ENCODE peak calls at places on chromosomes 12 and 14, in nine cellular contexts. One of them, this sample, is unnamed.

GRCh38 chr12:84043355-84043754 is 869.2 kb downstream of the SLC6A15 start:
- DNase-seq in CD8-positive, alpha-beta memory T cell: no peak
- DNase-seq in GDM1: no peak
- DNase-seq in islet precursor cell: no peak
- DNase-seq in stomach: no peak
- DNase-seq in iPS DF 19.7: no peak
- DNase-seq in fibroblast of the aortic adventitia: no peak
- DNase-seq in LoVo: peak; percentile 54
- DNase-seq in AML-193: no peak
- DNase-seq in this sample: no peak

GRCh38 chr12:121093487-121093891 is 39.2 kb upstream of the P2RX7 start:
- DNase-seq in CD8-positive, alpha-beta memory T cell: no peak
- DNase-seq in GDM1: no peak
- DNase-seq in islet precursor cell: peak; percentile 49
- DNase-seq in stomach: no peak
- DNase-seq in iPS DF 19.7: no peak
- DNase-seq in fibroblast of the aortic adventitia: no peak
- DNase-seq in LoVo: no peak
- DNase-seq in AML-193: no peak
- DNase-seq in this sample: no peak

GRCh38 chr12:15962760-15963159 is 51.6 kb downstream of the DERA start:
- DNase-seq in CD8-positive, alpha-beta memory T cell: no peak
- DNase-seq in GDM1: no peak
- DNase-seq in islet precursor cell: peak; percentile 71
- DNase-seq in stomach: no peak
- DNase-seq in iPS DF 19.7: no peak
- DNase-seq in fibroblast of the aortic adventitia: peak; percentile 7
- DNase-seq in LoVo: no peak
- DNase-seq in AML-193: no peak
- DNase-seq in this sample: no peak

GRCh38 chr12:75705749-75706719 is 194.6 kb upstream of the KRR1 start:
- DNase-seq in CD8-positive, alpha-beta memory T cell: no peak
- DNase-seq in GDM1: no peak
- DNase-seq in islet precursor cell: peak; percentile 83
- DNase-seq in stomach: no peak
- DNase-seq in iPS DF 19.7: no peak
- DNase-seq in fibroblast of the aortic adventitia: peak; percentile 99
- DNase-seq in LoVo: peak; percentile 60
- DNase-seq in AML-193: no peak
- DNase-seq in this sample: no peak

GRCh38 chr12:108637631-108638030 is 3.9 kb upstream of the SELPLG start:
- DNase-seq in CD8-positive, alpha-beta memory T cell: no peak
- DNase-seq in GDM1: no peak
- DNase-seq in islet precursor cell: no peak
- DNase-seq in stomach: no peak
- DNase-seq in iPS DF 19.7: no peak
- DNase-seq in fibroblast of the aortic adventitia: no peak
- DNase-seq in LoVo: no peak
- DNase-seq in AML-193: no peak
- DNase-seq in this sample: no peak

GRCh38 chr12:1634149-1634548 is 5.1 kb downstream of the WNT5B start:
- DNase-seq in CD8-positive, alpha-beta memory T cell: no peak
- DNase-seq in GDM1: no peak
- DNase-seq in islet precursor cell: no peak
- DNase-seq in stomach: no peak
- DNase-seq in iPS DF 19.7: no peak
- DNase-seq in fibroblast of the aortic adventitia: no peak
- DNase-seq in LoVo: no peak
- DNase-seq in AML-193: no peak
- DNase-seq in this sample: no peak

GRCh38 chr12:105378821-105379400 is 48.4 kb downstream of the C12orf75 start:
- DNase-seq in CD8-positive, alpha-beta memory T cell: no peak
- DNase-seq in GDM1: no peak
- DNase-seq in islet precursor cell: no peak
- DNase-seq in stomach: no peak
- DNase-seq in iPS DF 19.7: no peak
- DNase-seq in fibroblast of the aortic adventitia: peak; percentile 8
- DNase-seq in LoVo: no peak
- DNase-seq in AML-193: no peak
- DNase-seq in this sample: no peak

GRCh38 chr12:38477341-38478090 is 160.9 kb downstream of the ALG10B start:
- DNase-seq in CD8-positive, alpha-beta memory T cell: no peak
- DNase-seq in GDM1: no peak
- DNase-seq in islet precursor cell: no peak
- DNase-seq in stomach: no peak
- DNase-seq in iPS DF 19.7: no peak
- DNase-seq in fibroblast of the aortic adventitia: no peak
- DNase-seq in LoVo: no peak
- DNase-seq in AML-193: no peak
- DNase-seq in this sample: no peak

GRCh38 chr12:82781288-82782078 is 94.8 kb downstream of the TMTC2 start:
- DNase-seq in CD8-positive, alpha-beta memory T cell: no peak
- DNase-seq in GDM1: no peak
- DNase-seq in islet precursor cell: no peak
- DNase-seq in stomach: no peak
- DNase-seq in iPS DF 19.7: no peak
- DNase-seq in fibroblast of the aortic adventitia: no peak
- DNase-seq in LoVo: no peak
- DNase-seq in AML-193: no peak
- DNase-seq in this sample: no peak

GRCh38 chr12:16531623-16532022 is 74.3 kb downstream of the LMO3 start:
- DNase-seq in CD8-positive, alpha-beta memory T cell: no peak
- DNase-seq in GDM1: no peak
- DNase-seq in islet precursor cell: peak; percentile 55
- DNase-seq in stomach: peak; percentile 36
- DNase-seq in iPS DF 19.7: no peak
- DNase-seq in fibroblast of the aortic adventitia: no peak
- DNase-seq in LoVo: no peak
- DNase-seq in AML-193: no peak
- DNase-seq in this sample: no peak

GRCh38 chr12:131051155-131051473 is 97.4 kb downstream of the ADGRD1 start:
- DNase-seq in CD8-positive, alpha-beta memory T cell: no peak
- DNase-seq in GDM1: no peak
- DNase-seq in islet precursor cell: no peak
- DNase-seq in stomach: no peak
- DNase-seq in iPS DF 19.7: no peak
- DNase-seq in fibroblast of the aortic adventitia: no peak
- DNase-seq in LoVo: no peak
- DNase-seq in AML-193: no peak
- DNase-seq in this sample: no peak

GRCh38 chr14:36981832-36982528 is 190.4 kb downstream of the SLC25A21 start:
- DNase-seq in CD8-positive, alpha-beta memory T cell: no peak
- DNase-seq in GDM1: no peak
- DNase-seq in islet precursor cell: no peak
- DNase-seq in stomach: no peak
- DNase-seq in iPS DF 19.7: no peak
- DNase-seq in fibroblast of the aortic adventitia: peak; percentile 55
- DNase-seq in LoVo: peak; percentile 15
- DNase-seq in AML-193: no peak
- DNase-seq in this sample: no peak

GRCh38 chr14:105267820-105268548 is 19.7 kb downstream of the BTBD6 start:
- DNase-seq in CD8-positive, alpha-beta memory T cell: no peak
- DNase-seq in GDM1: no peak
- DNase-seq in islet precursor cell: no peak
- DNase-seq in stomach: no peak
- DNase-seq in iPS DF 19.7: no peak
- DNase-seq in fibroblast of the aortic adventitia: no peak
- DNase-seq in LoVo: no peak
- DNase-seq in AML-193: no peak
- DNase-seq in this sample: no peak

GRCh38 chr12:5292651-5293050 is 139.3 kb upstream of the NTF3 start:
- DNase-seq in CD8-positive, alpha-beta memory T cell: no peak
- DNase-seq in GDM1: no peak
- DNase-seq in islet precursor cell: no peak
- DNase-seq in stomach: no peak
- DNase-seq in iPS DF 19.7: no peak
- DNase-seq in fibroblast of the aortic adventitia: no peak
- DNase-seq in LoVo: no peak
- DNase-seq in AML-193: no peak
- DNase-seq in this sample: no peak

GRCh38 chr14:68791078-68791983 is 1.5 kb downstream of the ZFP36L1 start:
- DNase-seq in CD8-positive, alpha-beta memory T cell: no peak
- DNase-seq in GDM1: no peak
- DNase-seq in islet precursor cell: peak; percentile 45
- DNase-seq in stomach: peak; percentile 27
- DNase-seq in iPS DF 19.7: no peak
- DNase-seq in fibroblast of the aortic adventitia: peak; percentile 55
- DNase-seq in LoVo: no peak
- DNase-seq in AML-193: no peak
- DNase-seq in this sample: no peak

GRCh38 chr14:93906341-93907329 is 20.5 kb upstream of the FAM181A start:
- DNase-seq in CD8-positive, alpha-beta memory T cell: peak; percentile 69
- DNase-seq in GDM1: peak; percentile 11
- DNase-seq in islet precursor cell: peak; percentile 83
- DNase-seq in stomach: peak; percentile 82
- DNase-seq in iPS DF 19.7: peak; percentile 52
- DNase-seq in fibroblast of the aortic adventitia: peak; percentile 17
- DNase-seq in LoVo: peak; percentile 62
- DNase-seq in AML-193: peak; percentile 53
- DNase-seq in this sample: no peak

GRCh38 chr14:87264796-87265195 is 728.2 kb downstream of the GALC start:
- DNase-seq in CD8-positive, alpha-beta memory T cell: no peak
- DNase-seq in GDM1: no peak
- DNase-seq in islet precursor cell: no peak
- DNase-seq in stomach: no peak
- DNase-seq in iPS DF 19.7: no peak
- DNase-seq in fibroblast of the aortic adventitia: no peak
- DNase-seq in LoVo: no peak
- DNase-seq in AML-193: no peak
- DNase-seq in this sample: no peak

This sample was measured in T-helper 22 cell.